ENCODE peak calls at places on chromosomes 3 and 15, in five cellular contexts. H, B, M, X and L are unnamed samples. For H3K4me1, the result is how much of the 10 kb centered on the place peaks cover.

GRCh38 chr3:57164217-57164605 is 942 bp downstream of the IL17RD start:
- DNase-seq in M (no peak), B (peak), H (peak), X (no peak), L (no peak)

GRCh38 chr3:53519047-53519717 is 24.8 kb downstream of the CACNA1D start:
- DNase-seq in X (no peak), M (peak), H (no peak), B (no peak), L (no peak)

GRCh38 chr15:22831473-22831872 is 7.0 kb upstream of the NIPA2 start:
- DNase-seq in B (no peak), M (no peak), X (peak), H (no peak), L (no peak)

GRCh38 chr15:77617507-77618285 is 15.0 kb downstream of the LINGO1 start:
- DNase-seq in M (no peak), X (peak), B (no peak), H (no peak), L (no peak)

GRCh38 chr3:149085828-149086231 is 503 bp downstream of the HLTF start:
- DNase-seq in H (no peak), B (no peak), M (no peak), X (peak), L (no peak)

GRCh38 chr15:52438047-52438446 is 90.6 kb downstream of the MYO5A start:
- DNase-seq in B (no peak), X (peak), H (no peak), M (no peak), L (no peak)

GRCh38 chr3:63863150-63864007 is at the start of the genes ATXN7 and THOC7:
- DNase-seq in X (peak), H (peak), M (peak), B (peak), L (peak)

GRCh38 chr3:111595239-111595638 is at the start of gene ZBED2:
- DNase-seq in X (no peak), H (no peak), B (no peak), M (no peak), L (no peak)

GRCh38 chr3:194540268-194540937 is 53.6 kb upstream of the ATP13A3 start:
- DNase-seq in B (no peak), H (peak), M (no peak), X (no peak), L (peak)

GRCh38 chr3:87771338-87772059 is 287.3 kb downstream of the CGGBP1 start:
- DNase-seq in B (no peak), H (no peak), X (peak), M (peak), L (no peak)

GRCh38 chr3:176395269-176395668 is 802.0 kb downstream of the TBL1XR1 start:
- DNase-seq in X (no peak), M (no peak), B (no peak), H (no peak), L (no peak)

GRCh38 chr3:86990734-86991481 is at the start of gene VGLL3:
- DNase-seq in X (peak), B (peak), M (peak), H (peak), L (peak)

GRCh38 chr3:123314409-123315270 is 112.9 kb downstream of the SEC22A start:
- DNase-seq in X (no peak), H (no peak), M (no peak), B (no peak), L (no peak)

GRCh38 chr15:83276661-83277060 is 7.8 kb downstream of the BNC1 start:
- DNase-seq in H (no peak), B (no peak), M (no peak), X (no peak), L (no peak)

GRCh38 chr15:73968461-73968860 is 23.6 kb downstream of the STOML1 start:
- DNase-seq in H (no peak), B (no peak), M (no peak), X (no peak), L (no peak)

DNA sequence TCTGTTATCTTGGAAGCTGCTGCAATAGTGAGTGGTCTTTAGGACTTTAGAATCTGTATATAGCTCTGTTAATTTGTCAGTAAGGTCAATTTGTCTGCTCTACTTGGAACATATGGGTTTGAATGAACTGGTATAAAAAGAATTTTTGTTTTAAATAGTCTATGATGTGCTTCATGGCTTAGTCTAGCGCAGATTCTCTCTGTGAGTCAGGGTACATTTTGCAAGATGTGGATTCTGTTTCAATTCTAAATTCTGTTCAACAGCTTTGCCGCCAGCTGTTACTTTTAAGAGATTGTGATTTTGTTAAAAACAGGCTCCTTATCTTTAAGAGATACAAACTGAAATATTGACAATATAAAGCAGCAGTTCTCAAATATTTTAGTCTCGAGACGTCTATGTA is 135.8 kb upstream of the AGBL1 start:
- DNase-seq in M (no peak), B (no peak), X (no peak), H (no peak), L (no peak)
- TF ChIP-seq CTCF in M (no peak), B (no peak), X (no peak), H (no peak), L (no peak)

GRCh38 chr3:186985713-186986364 is 55.5 kb downstream of the ST6GAL1 start:
- DNase-seq in H (no peak), M (no peak), B (no peak), X (peak), L (no peak)
- H3K4me1 ChIP-seq in H (under half), M (under half), B (under half), X (under half), L (under half)

GRCh38 chr3:105938826-105939225 is 70.0 kb upstream of the CBLB start:
- DNase-seq in B (no peak), M (no peak), X (no peak), H (no peak), L (no peak)

GRCh38 chr3:105948108-105948507 is 79.3 kb upstream of the CBLB start:
- DNase-seq in X (no peak), H (no peak), B (no peak), M (no peak), L (no peak)

GRCh38 chr3:105944721-105945120 is 75.9 kb upstream of the CBLB start:
- DNase-seq in H (no peak), M (no peak), X (peak), B (no peak), L (no peak)

GRCh38 chr3:105944281-105944680 is 75.5 kb upstream of the CBLB start:
- DNase-seq in X (peak), M (no peak), H (no peak), B (no peak), L (no peak)
- H3K27ac ChIP-seq in X (peak), M (peak), H (no peak), B (no peak), L (no peak)

GRCh38 chr3:46007280-46007679 is 11.7 kb upstream of the FYCO1 start:
- DNase-seq in H (no peak), B (no peak), M (no peak), X (no peak), L (no peak)

GRCh38 chr3:46010519-46011113 is 15.0 kb upstream of the FYCO1 start:
- DNase-seq in X (no peak), H (no peak), M (no peak), B (no peak), L (no peak)

GRCh38 chr3:46006243-46006642 is 10.6 kb upstream of the FYCO1 start:
- DNase-seq in H (no peak), B (no peak), X (no peak), M (no peak), L (no peak)

GRCh38 chr3:46006646-46007045 is 11.0 kb upstream of the FYCO1 start:
- DNase-seq in H (no peak), X (peak), B (no peak), M (no peak), L (no peak)

DNA sequence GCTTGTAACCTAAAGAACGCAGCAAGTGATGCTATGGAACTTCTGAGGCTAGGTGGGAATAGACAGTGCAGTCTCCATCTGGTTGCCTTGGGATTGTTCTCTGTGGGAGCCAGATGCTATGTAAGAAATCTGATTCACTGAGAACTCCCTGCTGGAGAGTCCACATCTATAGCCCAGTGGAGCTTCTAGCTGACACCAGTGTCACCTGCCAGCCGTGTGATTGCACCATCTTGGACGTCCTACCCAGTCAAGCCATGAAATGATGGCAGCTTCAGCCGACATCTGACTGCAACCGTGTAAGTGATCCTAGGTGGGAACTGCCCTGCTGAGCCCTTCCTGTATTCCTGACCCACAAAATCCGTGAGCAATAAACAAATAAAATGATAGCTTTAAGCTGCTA is 12.4 kb upstream of the FYCO1 start:
- DNase-seq in H (no peak), M (no peak), X (no peak), B (no peak), L (peak)
- TF ChIP-seq CTCF in H (no peak), M (no peak), X (no peak), B (no peak), L (no peak)

GRCh38 chr3:154089416-154090115 is 31.6 kb upstream of the ARHGEF26 start:
- DNase-seq in H (no peak), X (peak), M (peak), B (no peak), L (no peak)

GRCh38 chr3:154086286-154086685 is 34.9 kb upstream of the ARHGEF26 start:
- DNase-seq in H (no peak), M (no peak), X (no peak), B (no peak), L (no peak)

GRCh38 chr3:154085799-154086198 is 35.4 kb upstream of the ARHGEF26 start:
- DNase-seq in X (peak), H (no peak), B (no peak), M (no peak), L (no peak)

GRCh38 chr3:154095832-154096421 is 25.3 kb upstream of the ARHGEF26 start:
- DNase-seq in X (peak), M (no peak), B (no peak), H (no peak), L (no peak)

GRCh38 chr3:154090116-154090420 is 31.1 kb upstream of the ARHGEF26 start:
- DNase-seq in X (peak), M (no peak), H (no peak), B (no peak), L (no peak)
- H3K4me1 ChIP-seq in X (under half), M (under half), H (under half), B (under half), L (under half)

GRCh38 chr3:140187028-140187427 is 252.0 kb downstream of the CLSTN2 start:
- DNase-seq in H (no peak), M (no peak), B (no peak), X (no peak), L (no peak)
- H3K27ac ChIP-seq in H (peak), M (no peak), B (no peak), X (no peak), L (peak)

GRCh38 chr3:42637001-42637400 is 16.5 kb upstream of the ZBTB47 start:
- DNase-seq in X (no peak), B (no peak), H (no peak), M (no peak), L (no peak)

GRCh38 chr3:42638339-42638842 is 15.1 kb upstream of the ZBTB47 start:
- DNase-seq in M (no peak), H (no peak), X (no peak), B (no peak), L (no peak)

GRCh38 chr3:42633544-42633943 is 20.0 kb upstream of the ZBTB47 start:
- DNase-seq in H (no peak), M (no peak), X (no peak), B (no peak), L (no peak)

GRCh38 chr3:42632146-42632545 is 21.4 kb upstream of the ZBTB47 start:
- DNase-seq in M (no peak), H (no peak), B (no peak), X (no peak), L (peak)

GRCh38 chr3:42635111-42635510 is 18.4 kb upstream of the ZBTB47 start:
- DNase-seq in M (no peak), H (no peak), B (no peak), X (peak), L (no peak)
- TF ChIP-seq CTCF in M (peak), H (no peak), B (no peak), X (peak), L (no peak)

GRCh38 chr3:37923576-37923926 is 61.9 kb downstream of the CTDSPL start:
- DNase-seq in B (no peak), H (no peak), M (no peak), X (no peak), L (no peak)
- H3K4me1 ChIP-seq in B (under half), H (under half), M (half or more), X (under half), L (under half)

GRCh38 chr3:106609666-106610301 is 741.0 kb upstream of the CBLB start:
- DNase-seq in B (peak), H (peak), X (peak), M (peak), L (peak)
- H3K27ac ChIP-seq in B (no peak), H (no peak), X (no peak), M (peak), L (no peak)

GRCh38 chr3:188929138-188929537 is 242.6 kb upstream of the TPRG1 start:
- DNase-seq in B (no peak), X (peak), H (no peak), M (no peak), L (no peak)
- TF ChIP-seq CTCF in B (peak), X (peak), H (peak), M (no peak), L (no peak)